ENCODE peak calls at places on chromosome 15, in four cellular contexts. I is IMR-90, G is K562, T is GM12878. H is an unnamed sample.

GRCh38 chr15:31301687-31301990 is 25.0 kb upstream of the KLF13 start:
- DNase-seq in I (no peak), G (no peak), T (no peak), H (no peak)

GRCh38 chr15:69857686-69858391 is 239.9 kb downstream of the TLE3 start:
- DNase-seq in I (no peak), G (no peak), T (no peak), H (no peak)

GRCh38 chr15:29776859-29777258 is 45.4 kb downstream of the TJP1 start:
- DNase-seq in I (no peak), G (no peak), T (no peak), H (no peak)

GRCh38 chr15:47507221-47507985 is 209.9 kb upstream of the SEMA6D start:
- DNase-seq in I (no peak), G (no peak), T (no peak), H (no peak)

GRCh38 chr15:83206971-83207621 is 527 bp downstream of the HDGFL3 start:
- DNase-seq in I (no peak), G (peak; percentile 66), T (no peak), H (peak; percentile 58)

GRCh38 chr15:39499701-39500100 is 81.2 kb upstream of the THBS1 start:
- DNase-seq in I (no peak), G (no peak), T (no peak), H (no peak)

GRCh38 chr15:45425135-45425534 is 46.8 kb upstream of the GATM start:
- DNase-seq in I (peak; percentile 65), G (no peak), T (no peak), H (no peak)

GRCh38 chr15:90588427-90588826 is 58.7 kb downstream of the CRTC3 start:
- DNase-seq in I (peak; percentile 78), G (peak; percentile 35), T (no peak), H (no peak)

GRCh38 chr15:77083381-77084160 is 12.7 kb upstream of the TSPAN3 start:
- DNase-seq in I (peak; percentile 15), G (no peak), T (peak; percentile 54), H (peak; percentile 82)

GRCh38 chr15:51299187-51300015 is 39.0 kb downstream of the CYP19A1 start:
- DNase-seq in I (no peak), G (no peak), T (no peak), H (no peak)

GRCh38 chr15:49239105-49239504 is 69.1 kb downstream of the GALK2 start:
- DNase-seq in I (peak; percentile 33), G (no peak), T (no peak), H (no peak)

GRCh38 chr15:58474741-58475323 is 43.0 kb downstream of the LIPC start:
- DNase-seq in I (no peak), G (no peak), T (no peak), H (no peak)

GRCh38 chr15:34987182-34987488 is 952 bp downstream of the ZNF770 start:
- DNase-seq in I (no peak), G (peak; percentile 40), T (no peak), H (no peak)

GRCh38 chr15:43776101-43776717 is 557 bp downstream of the ELL3 start:
- DNase-seq in I (no peak), G (no peak), T (peak; percentile 66), H (no peak)

GRCh38 chr15:62307551-62307950 is 142.5 kb upstream of the C2CD4B start:
- DNase-seq in I (peak; percentile 76), G (no peak), T (no peak), H (no peak)

GRCh38 chr15:48395532-48396011 is 64.3 kb downstream of the DUT start:
- DNase-seq in I (peak; percentile 86), G (no peak), T (no peak), H (no peak)

GRCh38 chr15:90031231-90031791 is 30.2 kb downstream of the ZNF710 start:
- DNase-seq in I (peak; percentile 11), G (no peak), T (peak; percentile 95), H (no peak)

GRCh38 chr15:82046668-82047492 is 1.1 kb upstream of the MEX3B start:
- DNase-seq in I (peak; percentile 92), G (peak; percentile 98), T (no peak), H (peak; percentile 94)

GRCh38 chr15:71784719-71785118 is 25.6 kb upstream of the NR2E3 start:
- DNase-seq in I (no peak), G (peak; percentile 49), T (no peak), H (no peak)

GRCh38 chr15:92960996-92961681 is 61.0 kb downstream of the CHD2 start:
- DNase-seq in I (peak; percentile 73), G (no peak), T (no peak), H (no peak)

GRCh38 chr15:50224606-50225005 is 40.9 kb downstream of the HDC start:
- DNase-seq in I (peak; percentile 58), G (no peak), T (no peak), H (no peak)

GRCh38 chr15:90232941-90233700 is 620 bp downstream of the CIB1 start:
- DNase-seq in I (peak; percentile 26), G (peak; percentile 80), T (no peak), H (peak; percentile 88)

GRCh38 chr15:68542771-68543544 is 35.8 kb upstream of the CORO2B start:
- DNase-seq in I (peak; percentile 96), G (no peak), T (no peak), H (no peak)

GRCh38 chr15:77634266-77634962 is 1.7 kb upstream of the LINGO1 start:
- DNase-seq in I (peak; percentile 38), G (peak; percentile 80), T (no peak), H (peak; percentile 71)

GRCh38 chr15:33074942-33075341 is 119.6 kb downstream of the FMN1 start:
- DNase-seq in I (no peak), G (no peak), T (no peak), H (no peak)

GRCh38 chr15:88859550-88859949 is 35.8 kb downstream of the HAPLN3 start:
- DNase-seq in I (peak; percentile 16), G (no peak), T (no peak), H (no peak)

GRCh38 chr15:57320543-57321220 is 55.6 kb upstream of the CGNL1 start:
- DNase-seq in I (peak; percentile 38), G (no peak), T (no peak), H (no peak)

GRCh38 chr15:94965593-94965992 is 734.2 kb downstream of the MCTP2 start:
- DNase-seq in I (no peak), G (peak; percentile 16), T (no peak), H (no peak)

GRCh38 chr15:88533376-88533775 is 13.1 kb downstream of the DET1 start:
- DNase-seq in I (no peak), G (no peak), T (no peak), H (no peak)

GRCh38 chr15:66016199-66016598 is 146.9 kb downstream of the RAB11A start:
- DNase-seq in I (no peak), G (no peak), T (no peak), H (no peak)

GRCh38 chr15:31357148-31357547 is 30.5 kb downstream of the KLF13 start:
- DNase-seq in I (no peak), G (no peak), T (no peak), H (no peak)

GRCh38 chr15:71232411-71232810 is 117.1 kb downstream of the THSD4 start:
- DNase-seq in I (peak; percentile 12), G (no peak), T (no peak), H (no peak)

GRCh38 chr15:63601727-63602185 is 4.6 kb downstream of the FBXL22 start:
- DNase-seq in I (no peak), G (no peak), T (no peak), H (no peak)

GRCh38 chr15:63599401-63600000 is 2.3 kb downstream of the FBXL22 start:
- DNase-seq in I (no peak), G (no peak), T (no peak), H (peak; percentile 72)

GRCh38 chr15:63601026-63601726 is 4.0 kb downstream of the FBXL22 start:
- DNase-seq in I (peak; percentile 44), G (no peak), T (no peak), H (peak; percentile 30)

GRCh38 chr15:63600001-63600645 is 2.9 kb downstream of the FBXL22 start:
- DNase-seq in I (no peak), G (no peak), T (no peak), H (peak; percentile 51)

DNA sequence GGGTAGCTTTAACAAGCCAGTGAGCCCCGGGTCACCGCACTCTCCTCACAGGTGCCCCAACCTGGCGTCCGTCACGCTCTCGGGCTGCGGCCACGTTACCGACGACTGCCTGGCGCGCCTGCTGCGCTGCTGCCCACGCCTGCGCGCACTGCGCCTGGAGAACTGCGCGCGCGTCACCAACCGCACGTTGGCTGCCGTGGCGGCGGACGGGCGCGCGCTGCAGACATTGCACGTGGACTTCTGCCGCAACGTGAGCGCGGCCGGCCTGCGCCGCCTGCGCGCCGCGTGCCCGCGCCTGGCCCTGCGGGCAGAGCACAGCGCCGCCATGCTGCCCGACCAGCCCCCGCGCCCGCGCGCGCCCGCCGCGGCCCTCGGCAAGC is 3.4 kb downstream of the FBXL22 start:
- DNase-seq in I (peak; percentile 93), G (no peak), T (peak; percentile 77), H (peak; percentile 94)
- TF ChIP-seq ELK1 in I (no peak), G (no peak), T (no peak), H (no peak)

GRCh38 chr15:25795712-25796111 is 67.4 kb downstream of the ATP10A start:
- DNase-seq in I (no peak), G (no peak), T (no peak), H (no peak)

GRCh38 chr15:25797035-25797434 is 66.1 kb downstream of the ATP10A start:
- DNase-seq in I (no peak), G (no peak), T (no peak), H (no peak)

GRCh38 chr15:25798207-25798931 is 64.8 kb downstream of the ATP10A start:
- DNase-seq in I (peak; percentile 54), G (no peak), T (no peak), H (no peak)

GRCh38 chr15:25796395-25796794 is 66.7 kb downstream of the ATP10A start:
- DNase-seq in I (no peak), G (no peak), T (no peak), H (no peak)

DNA sequence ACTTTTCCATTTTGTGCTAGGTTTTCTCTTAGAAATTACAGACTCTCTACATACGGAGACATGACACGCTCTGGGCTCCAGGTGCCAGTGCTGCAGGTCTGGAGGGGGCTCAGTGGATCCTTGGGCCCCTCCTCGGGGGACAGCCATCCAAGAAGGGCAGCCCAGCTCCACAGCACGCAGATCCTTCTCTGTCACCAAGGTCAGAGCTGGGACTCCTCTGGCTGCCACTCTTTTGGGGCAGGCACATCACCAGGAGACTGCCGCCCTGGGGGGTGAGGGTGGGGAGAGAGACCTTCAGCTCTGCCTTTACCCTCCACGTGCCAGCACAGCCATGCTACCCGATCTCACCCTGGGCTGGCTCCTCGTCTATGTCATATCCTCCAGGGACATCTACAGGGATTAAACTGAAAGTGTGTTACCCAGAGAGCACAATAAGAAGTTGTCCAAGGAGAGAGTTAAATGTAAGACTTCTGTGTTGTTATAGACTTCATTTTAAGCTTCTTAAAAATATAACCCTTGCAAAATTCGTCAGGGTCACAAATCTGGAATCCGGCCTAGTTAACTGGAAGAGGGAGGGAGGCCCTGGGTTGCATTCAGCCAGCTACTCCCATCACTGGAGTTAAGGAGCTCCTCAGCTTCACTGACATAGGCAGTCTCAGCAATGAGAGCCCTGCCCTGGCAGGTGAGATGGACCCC is 65.5 kb downstream of the ATP10A start:
- DNase-seq in I (peak; percentile 10), G (no peak), T (no peak), H (no peak)
- TF ChIP-seq ELK1 in I (no peak), G (no peak), T (no peak), H (no peak)

DNA sequence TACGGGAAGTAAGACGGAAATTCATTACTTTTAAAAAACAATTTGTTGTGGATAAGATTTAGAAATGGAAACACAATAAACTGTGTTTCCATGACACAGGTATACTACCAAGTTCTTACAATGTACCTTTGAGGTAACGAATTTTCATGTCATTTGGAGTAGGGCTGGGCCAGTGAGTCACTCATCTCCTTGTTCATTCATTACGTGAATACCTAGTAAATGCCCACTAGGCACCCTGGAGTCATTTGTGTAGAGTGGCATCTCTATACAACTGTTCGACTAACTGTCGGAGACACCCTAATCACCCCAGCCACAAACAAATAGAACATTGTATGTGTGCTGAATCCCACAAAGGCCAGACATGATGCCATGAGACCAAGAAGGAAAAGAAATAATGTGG is 94.8 kb downstream of the IGF1R start:
- DNase-seq in I (no peak), G (no peak), T (no peak), H (no peak)
- TF ChIP-seq ELK1 in I (no peak), G (no peak), T (no peak), H (no peak)

GRCh38 chr15:101296418-101297405 is 1.7 kb upstream of the SNRPA1 start:
- DNase-seq in I (peak; percentile 29), G (no peak), T (no peak), H (no peak)
- TF ChIP-seq ELK1 in I (no peak), G (no peak), T (no peak), H (no peak)